ENCODE peak calls at places on chromosomes 2 and 18, in five cellular contexts. W is SK-N-SH, L is A549, Q is IMR-90, I is GM12878. T is an unnamed sample.

GRCh38 chr2:10007921-10008808 is 35.2 kb upstream of the KLF11 start:
- DNase-seq in L (no peak), I (no peak), W (no peak), Q (no peak), T (no peak)

GRCh38 chr2:47699533-47700215 is 83.3 kb upstream of the MSH6 start:
- DNase-seq in L (no peak), Q (no peak), I (no peak), W (no peak), T (no peak)

GRCh38 chr2:228474466-228474865 is 293.0 kb upstream of the SPHKAP start:
- DNase-seq in W (no peak), L (no peak), Q (no peak), I (no peak), T (no peak)

GRCh38 chr2:241702155-241702404 is 241 bp downstream of the ING5 start:
- DNase-seq in Q (peak), I (peak), L (peak), W (peak), T (peak)

GRCh38 chr2:1772868-1773267 is 28.6 kb upstream of the PXDN start:
- DNase-seq in W (no peak), Q (no peak), I (no peak), L (no peak), T (no peak)

GRCh38 chr2:152405206-152406118 is 70.5 kb downstream of the FMNL2 start:
- DNase-seq in L (peak), W (no peak), I (no peak), Q (peak), T (no peak)

GRCh38 chr2:167209784-167210183 is 321.5 kb downstream of the XIRP2 start:
- DNase-seq in Q (peak), W (no peak), I (no peak), L (no peak), T (no peak)

GRCh38 chr2:46663614-46664013 is 184.2 kb downstream of the TMEM247 start:
- DNase-seq in I (no peak), L (no peak), W (no peak), Q (no peak), T (no peak)

GRCh38 chr2:124566518-124566970 is 541.5 kb downstream of the CNTNAP5 start:
- DNase-seq in Q (no peak), I (no peak), W (no peak), L (no peak), T (no peak)

GRCh38 chr2:72788756-72789155 is 37.1 kb downstream of the EXOC6B start:
- DNase-seq in I (no peak), L (peak), Q (peak), W (no peak), T (no peak)

GRCh38 chr2:36489296-36489695 is 108.7 kb downstream of the FEZ2 start:
- DNase-seq in Q (peak), W (no peak), I (no peak), L (peak), T (no peak)

GRCh38 chr2:29042581-29043075 is 31.7 kb downstream of the PCARE start:
- DNase-seq in I (no peak), L (peak), Q (peak), W (peak), T (no peak)

GRCh38 chr2:54468643-54469042 is 12.5 kb downstream of the SPTBN1 start:
- DNase-seq in L (no peak), I (no peak), Q (peak), W (no peak), T (no peak)

GRCh38 chr2:113283704-113284284 is 5.1 kb upstream of the PAX8 start:
- DNase-seq in L (peak), I (no peak), Q (peak), W (no peak), T (no peak)

GRCh38 chr2:48414980-48415764 is 114.8 kb upstream of the STON1 start:
- DNase-seq in Q (no peak), L (no peak), W (peak), I (no peak), T (no peak)

GRCh38 chr18:58862851-58863538 is 1.7 kb upstream of the ZNF532 start:
- DNase-seq in W (peak), I (no peak), L (peak), Q (peak), T (no peak)

GRCh38 chr18:5106730-5107129 is 90.3 kb downstream of the AKAIN1 start:
- DNase-seq in W (no peak), I (no peak), Q (no peak), L (peak), T (no peak)

GRCh38 chr2:88590998-88591613 is 36.2 kb downstream of the EIF2AK3 start:
- DNase-seq in Q (peak), L (peak), W (peak), I (peak), T (peak)

GRCh38 chr2:157194097-157194688 is 63.3 kb upstream of the GALNT5 start:
- DNase-seq in Q (peak), I (no peak), L (peak), W (peak), T (peak)

GRCh38 chr2:5618271-5618670 is 73.9 kb upstream of the SOX11 start:
- DNase-seq in L (no peak), I (no peak), W (no peak), Q (no peak), T (no peak)

GRCh38 chr2:108215794-108216211 is 24.0 kb upstream of the SULT1C3 start:
- DNase-seq in Q (peak), W (no peak), I (no peak), L (peak), T (no peak)

GRCh38 chr2:39949131-39949530 is 170.1 kb upstream of the THUMPD2 start:
- DNase-seq in I (no peak), W (no peak), Q (no peak), L (no peak), T (no peak)

GRCh38 chr18:62364558-62364957 is 39.4 kb downstream of the TNFRSF11A start:
- DNase-seq in L (no peak), W (no peak), I (no peak), Q (no peak), T (no peak)

DNA sequence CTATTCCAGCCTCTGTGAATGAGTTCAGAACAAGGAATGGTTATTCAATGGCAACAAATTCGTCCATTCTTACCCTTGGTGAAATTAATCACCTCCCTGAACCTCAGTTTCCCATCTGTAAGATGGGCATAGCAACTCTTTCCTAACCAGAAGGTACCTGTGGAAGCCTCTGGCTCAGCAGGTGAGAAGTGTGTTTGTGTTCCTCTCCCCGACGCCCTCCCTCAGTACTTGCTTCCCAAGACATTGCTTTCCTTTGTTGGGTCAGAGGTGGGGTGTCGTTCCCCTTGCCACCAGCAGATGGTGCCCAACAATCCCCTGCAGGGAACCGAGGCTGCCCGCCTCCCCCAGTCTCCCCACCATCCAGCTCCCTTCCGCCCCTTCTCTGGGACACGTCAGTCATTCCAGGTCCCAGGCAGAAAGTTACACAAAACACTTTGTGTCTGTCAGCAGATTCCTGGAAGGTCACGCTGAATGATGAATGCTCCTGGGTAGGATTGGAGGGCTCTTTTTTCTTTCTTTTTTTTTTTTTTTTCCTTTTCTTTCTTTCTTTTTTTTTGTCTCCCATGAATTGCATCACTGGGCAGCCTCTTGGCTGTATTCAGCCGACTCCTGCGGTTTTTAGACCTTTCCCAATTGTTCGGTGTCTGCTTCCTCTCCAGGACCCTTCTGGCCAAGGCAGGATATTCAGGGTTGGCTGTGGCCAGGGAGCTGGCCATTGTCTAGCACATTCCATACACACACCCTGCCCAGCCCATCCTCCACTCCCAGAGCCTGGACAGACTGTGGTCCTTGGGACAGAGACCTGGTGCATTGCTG is 117.3 kb downstream of the LPIN1 start:
- DNase-seq in Q (peak), I (no peak), W (peak), L (peak), T (peak)
- TF ChIP-seq RCOR1 in Q (no peak), I (peak), W (peak), L (no peak), T (no peak)

DNA sequence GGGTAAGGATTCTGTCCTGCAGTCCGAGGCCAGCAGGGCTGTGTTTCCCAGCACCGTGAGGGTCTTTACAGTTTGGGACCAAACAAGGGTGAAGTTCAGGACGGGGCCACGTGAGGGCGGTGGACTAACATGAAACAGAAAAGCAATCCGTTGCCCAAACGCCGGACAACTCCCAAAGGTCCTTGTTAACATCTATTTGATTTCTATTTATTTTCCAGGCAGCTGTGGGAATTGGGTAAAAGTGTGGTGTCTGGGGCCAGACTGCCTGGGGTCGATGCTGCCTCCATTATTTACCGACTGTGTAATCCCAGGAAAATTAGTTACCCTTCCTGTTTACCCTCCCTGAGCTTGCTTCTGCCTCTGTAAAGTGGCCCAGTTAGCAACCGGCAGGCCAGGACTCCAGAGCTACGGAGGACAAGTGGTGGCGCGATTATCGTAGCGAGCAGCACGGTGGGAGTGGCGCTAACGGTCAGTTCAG is 66.3 kb upstream of the TCF7L1 start:
- DNase-seq in L (peak), Q (peak), I (no peak), W (peak), T (peak)
- TF ChIP-seq RCOR1 in L (no peak), Q (no peak), I (no peak), W (no peak), T (no peak)

DNA sequence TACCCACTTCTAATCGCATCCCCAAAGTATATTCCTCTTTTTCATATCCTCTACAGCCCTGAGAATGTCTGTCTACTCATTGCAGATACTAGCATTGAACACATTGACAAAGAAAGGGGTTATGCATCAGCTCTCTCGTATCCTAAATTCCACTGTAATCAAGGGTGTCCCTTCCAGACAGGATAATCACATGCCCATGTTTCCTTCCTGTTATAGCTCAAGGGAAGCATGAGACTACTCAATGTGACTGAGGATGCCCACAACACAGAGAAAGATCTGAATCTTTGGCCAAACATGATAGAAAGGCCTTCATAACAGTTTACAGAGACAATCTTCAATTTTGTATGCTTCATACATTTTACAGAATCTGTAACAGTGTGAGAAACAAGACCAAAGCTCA is 69.2 kb downstream of the HIBCH start:
- DNase-seq in L (no peak), I (no peak), Q (no peak), W (no peak), T (no peak)
- TF ChIP-seq RCOR1 in L (no peak), I (no peak), Q (no peak), W (no peak), T (no peak)

GRCh38 chr2:120471166-120471565 is 125.2 kb downstream of the INHBB start:
- DNase-seq in Q (no peak), I (no peak), L (no peak), W (no peak), T (no peak)

GRCh38 chr2:120473522-120474271 is 127.8 kb downstream of the INHBB start:
- DNase-seq in I (no peak), Q (no peak), L (no peak), W (no peak), T (no peak)

GRCh38 chr2:120472031-120472430 is 126.1 kb downstream of the INHBB start:
- DNase-seq in W (no peak), I (no peak), Q (no peak), L (no peak), T (no peak)

GRCh38 chr2:120474486-120474885 is 128.6 kb downstream of the INHBB start:
- DNase-seq in Q (no peak), L (no peak), I (no peak), W (no peak), T (no peak)

DNA sequence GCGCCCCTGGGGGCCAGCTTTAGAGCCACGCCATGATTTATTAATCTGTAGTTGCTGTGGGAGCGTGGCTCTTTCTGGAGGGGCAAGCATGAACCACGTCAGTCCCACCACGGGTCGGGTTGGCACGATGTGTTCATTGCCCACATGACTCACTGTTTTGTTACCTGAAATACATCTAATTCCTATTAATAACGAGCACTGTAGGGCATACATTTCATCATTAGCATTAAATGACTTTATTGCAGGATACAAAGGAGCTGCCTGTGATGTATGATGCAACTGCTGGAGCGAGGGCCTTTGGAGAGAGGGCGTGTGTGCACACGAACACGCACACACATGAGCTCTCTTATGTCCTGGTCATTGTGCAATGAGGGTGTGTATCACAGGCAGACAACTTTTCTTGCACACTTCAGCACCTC is 127.0 kb downstream of the INHBB start:
- DNase-seq in L (no peak), Q (no peak), I (no peak), W (no peak), T (no peak)
- TF ChIP-seq RCOR1 in L (no peak), Q (no peak), I (no peak), W (no peak), T (no peak)

GRCh38 chr2:189527812-189528591 is 52.6 kb downstream of the SLC40A1 start:
- DNase-seq in L (no peak), W (no peak), Q (no peak), I (no peak), T (no peak)
- TF ChIP-seq RCOR1 in L (no peak), W (no peak), Q (no peak), I (no peak), T (no peak)

GRCh38 chr2:196259507-196260481 is 88.4 kb upstream of the STK17B start:
- DNase-seq in I (no peak), L (peak), Q (peak), W (no peak), T (peak)

GRCh38 chr2:196260546-196260945 is 89.2 kb upstream of the STK17B start:
- DNase-seq in L (no peak), I (no peak), W (no peak), Q (no peak), T (no peak)

GRCh38 chr2:196262606-196263005 is 91.2 kb upstream of the STK17B start:
- DNase-seq in I (no peak), L (no peak), Q (no peak), W (no peak), T (no peak)

GRCh38 chr2:196266351-196266750 is 95.0 kb upstream of the STK17B start:
- DNase-seq in I (no peak), L (no peak), W (no peak), Q (no peak), T (no peak)

GRCh38 chr2:196263181-196263747 is 91.9 kb upstream of the STK17B start:
- DNase-seq in W (no peak), I (peak), Q (peak), L (no peak), T (no peak)
- TF ChIP-seq RCOR1 in W (no peak), I (no peak), Q (no peak), L (no peak), T (no peak)